ENCODE peak calls at places on chromosome 14, in six cellular contexts. I is bronchial epithelial cell, X is lower leg skin, S is kidney, D is DND-41, U is neural progenitor cell. Y is an unnamed sample.

GRCh38 chr14:59190372-59190771 is 1.9 kb downstream of the DAAM1 start:
- DNase-seq in U (peak), S (no peak), I (no peak), X (no peak), D (no peak), Y (no peak)

GRCh38 chr14:48193893-48194292 is 518.5 kb upstream of the MDGA2 start:
- DNase-seq in X (no peak), D (no peak), I (no peak), U (no peak), S (no peak), Y (no peak)

GRCh38 chr14:74275265-74275841 is 27.4 kb downstream of the ABCD4 start:
- DNase-seq in D (peak), X (no peak), I (peak), S (no peak), U (no peak), Y (no peak)

GRCh38 chr14:71466942-71467341 is 465.3 kb upstream of the RGS6 start:
- DNase-seq in I (no peak), U (no peak), X (no peak), S (no peak), D (no peak), Y (no peak)

GRCh38 chr14:94407906-94408305 is 19.5 kb upstream of the SERPINA1 start:
- DNase-seq in D (no peak), U (no peak), S (no peak), X (no peak), I (no peak), Y (no peak)

GRCh38 chr14:86739761-86740160 is 1209.8 kb downstream of the FLRT2 start:
- DNase-seq in U (no peak), S (no peak), X (no peak), D (no peak), I (peak), Y (no peak)

GRCh38 chr14:40336846-40337245 is 904.6 kb upstream of the FBXO33 start:
- DNase-seq in D (no peak), X (no peak), I (no peak), S (no peak), U (no peak), Y (no peak)

GRCh38 chr14:102096569-102097188 is 9.8 kb upstream of the HSP90AA1 start:
- DNase-seq in U (peak), S (peak), X (peak), I (peak), D (peak), Y (no peak)

GRCh38 chr14:54133896-54134295 is 177.3 kb upstream of the BMP4 start:
- DNase-seq in D (no peak), U (no peak), I (peak), X (no peak), S (no peak), Y (no peak)

GRCh38 chr14:59330455-59330854 is 134.7 kb downstream of the GPR135 start:
- DNase-seq in I (no peak), S (no peak), X (no peak), D (no peak), U (no peak), Y (no peak)

GRCh38 chr14:38357557-38357956 is 101.7 kb upstream of the CLEC14A start:
- DNase-seq in U (no peak), I (peak), X (no peak), D (no peak), S (no peak), Y (no peak)

GRCh38 chr14:21003788-21004346 is 4.8 kb downstream of the SLC39A2 start:
- DNase-seq in X (no peak), U (no peak), D (no peak), I (no peak), S (no peak), Y (no peak)

GRCh38 chr14:102097441-102098135 is 10.7 kb upstream of the HSP90AA1 start:
- DNase-seq in U (no peak), I (no peak), X (no peak), D (no peak), S (no peak), Y (no peak)

GRCh38 chr14:90518075-90518940 is 121.5 kb downstream of the CALM1 start:
- DNase-seq in X (no peak), D (no peak), U (no peak), S (no peak), I (no peak), Y (no peak)

GRCh38 chr14:72663076-72663487 is 230.8 kb downstream of the DPF3 start:
- DNase-seq in U (no peak), S (no peak), D (no peak), I (no peak), X (no peak), Y (no peak)

GRCh38 chr14:23411563-23412525 is 3.8 kb upstream of the MYH6 start:
- DNase-seq in I (no peak), D (no peak), U (no peak), S (no peak), X (no peak), Y (no peak)

GRCh38 chr14:21096438-21096837 is 2.0 kb downstream of the ZNF219 start:
- DNase-seq in U (no peak), X (no peak), S (no peak), D (no peak), I (no peak), Y (no peak)

GRCh38 chr14:90580381-90581335 is 183.8 kb downstream of the CALM1 start:
- DNase-seq in S (no peak), D (no peak), X (no peak), U (peak), I (no peak), Y (no peak)

GRCh38 chr14:96151242-96151641 is 53.4 kb upstream of the BDKRB2 start:
- DNase-seq in D (no peak), S (no peak), U (no peak), I (no peak), X (no peak), Y (no peak)

GRCh38 chr14:59919582-59920377 is at the start of gene LRRC9:
- DNase-seq in D (peak), I (no peak), S (peak), U (peak), X (no peak), Y (no peak)

GRCh38 chr14:22558221-22558913 is 30.7 kb downstream of the DAD1 start:
- DNase-seq in U (peak), D (no peak), X (no peak), S (no peak), I (no peak), Y (no peak)

GRCh38 chr14:92511472-92512247 is 1.9 kb upstream of the RIN3 start:
- DNase-seq in S (no peak), U (no peak), I (peak), X (no peak), D (no peak), Y (no peak)

GRCh38 chr14:74978416-74978947 is 23.1 kb upstream of the PGF start:
- DNase-seq in D (no peak), S (no peak), I (no peak), X (no peak), U (peak), Y (no peak)

GRCh38 chr14:95481391-95482022 is 34.9 kb downstream of the SYNE3 start:
- DNase-seq in D (no peak), I (no peak), U (no peak), X (no peak), S (peak), Y (no peak)

GRCh38 chr14:81509838-81510452 is 23.7 kb downstream of the SEL1L start:
- DNase-seq in X (no peak), S (no peak), I (no peak), D (no peak), U (no peak), Y (no peak)

GRCh38 chr14:41830679-41831078 is 224.0 kb downstream of the LRFN5 start:
- DNase-seq in U (no peak), D (no peak), I (peak), X (no peak), S (no peak), Y (no peak)

GRCh38 chr14:50906326-50906725 is 34.5 kb downstream of the ABHD12B start:
- DNase-seq in D (no peak), I (no peak), S (no peak), X (no peak), U (no peak), Y (no peak)

GRCh38 chr14:23248601-23249000 is 10.9 kb downstream of the RNF212B start:
- DNase-seq in U (no peak), X (no peak), I (no peak), S (no peak), D (no peak), Y (no peak)

GRCh38 chr14:67704484-67705089 is 2.9 kb downstream of the RDH12 start:
- DNase-seq in U (peak), X (no peak), S (no peak), D (peak), I (peak), Y (peak)

GRCh38 chr14:44962573-44963528 is 861 bp downstream of the TOGARAM1 start:
- DNase-seq in X (peak), D (no peak), S (peak), I (peak), U (peak), Y (peak)

GRCh38 chr14:55706893-55707292 is 126.9 kb downstream of the KTN1 start:
- DNase-seq in D (no peak), X (no peak), U (no peak), S (no peak), I (peak), Y (no peak)

GRCh38 chr14:79281244-79282199 is 929.8 kb downstream of the DIO2 start:
- DNase-seq in U (peak), S (no peak), I (no peak), X (no peak), D (no peak), Y (no peak)

GRCh38 chr14:77108753-77109152 is 10.7 kb downstream of the CIPC start:
- DNase-seq in U (no peak), I (no peak), D (no peak), S (no peak), X (no peak), Y (no peak)
- TF ChIP-seq CTCF in U (no peak), I (no peak), D (no peak), S (no peak), X (no peak), Y (no peak)

DNA sequence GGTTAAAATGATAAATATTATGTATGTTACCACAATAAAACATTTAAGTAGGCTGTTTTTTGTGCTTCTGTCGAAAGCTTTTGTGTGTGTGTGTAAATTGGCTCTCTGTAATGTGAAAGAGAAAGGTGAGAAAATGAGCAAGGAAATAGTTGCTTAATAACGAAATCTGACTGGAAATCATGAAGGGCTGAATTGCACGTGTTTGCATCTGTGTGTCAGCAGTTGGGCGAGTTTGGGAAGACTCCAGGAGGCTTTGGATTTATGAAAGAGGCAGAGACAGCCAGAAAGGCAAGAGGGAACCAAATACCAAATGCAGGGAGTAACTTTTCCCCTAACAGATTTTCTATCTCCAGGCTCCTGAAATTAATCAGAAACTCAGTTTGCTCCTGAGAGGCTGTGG is 47.2 kb upstream of the PLEKHG3 start:
- DNase-seq in D (no peak), X (peak), U (no peak), I (no peak), S (no peak), Y (no peak)
- H3K4me3 ChIP-seq in D (no peak), X (no peak), U (no peak), I (no peak), S (no peak), Y (no peak)

GRCh38 chr14:105280525-105280924 is 20.3 kb downstream of the BRF1 start:
- DNase-seq in I (no peak), D (no peak), X (no peak), S (no peak), U (no peak), Y (no peak)

GRCh38 chr14:105283899-105284298 is 16.9 kb downstream of the BRF1 start:
- DNase-seq in S (no peak), D (no peak), I (no peak), X (no peak), U (no peak), Y (no peak)

GRCh38 chr14:105281354-105282097 is 19.3 kb downstream of the BRF1 start:
- DNase-seq in I (peak), X (no peak), S (no peak), D (no peak), U (peak), Y (no peak)

GRCh38 chr14:105283028-105283427 is 17.8 kb downstream of the BRF1 start:
- DNase-seq in S (no peak), I (no peak), D (no peak), X (no peak), U (peak), Y (no peak)

DNA sequence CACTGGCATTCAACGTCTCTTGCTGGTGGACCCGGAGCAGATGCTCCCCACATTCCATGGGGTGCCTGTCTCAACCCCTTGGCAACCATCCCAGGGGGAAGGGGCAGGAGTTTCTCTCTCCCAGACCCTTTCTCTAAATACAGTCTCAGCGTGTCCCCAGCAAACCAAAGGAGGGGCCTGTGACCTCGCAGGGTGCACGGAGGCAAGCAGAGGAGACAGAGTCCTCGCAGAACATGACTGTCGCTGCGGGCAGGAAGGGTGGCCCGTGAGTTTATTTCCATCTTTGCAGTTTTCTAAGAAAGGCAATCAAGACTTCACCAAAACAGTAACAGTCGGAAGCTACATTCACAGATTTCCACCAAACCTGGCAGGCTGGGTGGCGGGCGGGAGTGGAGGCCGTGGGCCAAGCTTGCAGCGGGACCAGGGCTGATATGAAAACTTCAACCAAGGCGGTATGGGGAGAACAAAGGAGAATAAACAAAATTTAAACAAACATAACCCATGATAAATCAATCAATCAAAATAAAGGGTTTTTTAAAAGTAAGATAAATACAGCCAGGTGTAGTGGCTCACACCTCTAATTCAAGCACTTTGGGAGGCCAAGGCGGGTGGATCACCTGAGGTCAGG is 18.6 kb downstream of the BRF1 start:
- DNase-seq in D (no peak), U (no peak), I (no peak), X (no peak), S (no peak), Y (no peak)
- TF ChIP-seq CTCF in D (no peak), U (no peak), I (no peak), X (no peak), S (no peak), Y (no peak)

DNA sequence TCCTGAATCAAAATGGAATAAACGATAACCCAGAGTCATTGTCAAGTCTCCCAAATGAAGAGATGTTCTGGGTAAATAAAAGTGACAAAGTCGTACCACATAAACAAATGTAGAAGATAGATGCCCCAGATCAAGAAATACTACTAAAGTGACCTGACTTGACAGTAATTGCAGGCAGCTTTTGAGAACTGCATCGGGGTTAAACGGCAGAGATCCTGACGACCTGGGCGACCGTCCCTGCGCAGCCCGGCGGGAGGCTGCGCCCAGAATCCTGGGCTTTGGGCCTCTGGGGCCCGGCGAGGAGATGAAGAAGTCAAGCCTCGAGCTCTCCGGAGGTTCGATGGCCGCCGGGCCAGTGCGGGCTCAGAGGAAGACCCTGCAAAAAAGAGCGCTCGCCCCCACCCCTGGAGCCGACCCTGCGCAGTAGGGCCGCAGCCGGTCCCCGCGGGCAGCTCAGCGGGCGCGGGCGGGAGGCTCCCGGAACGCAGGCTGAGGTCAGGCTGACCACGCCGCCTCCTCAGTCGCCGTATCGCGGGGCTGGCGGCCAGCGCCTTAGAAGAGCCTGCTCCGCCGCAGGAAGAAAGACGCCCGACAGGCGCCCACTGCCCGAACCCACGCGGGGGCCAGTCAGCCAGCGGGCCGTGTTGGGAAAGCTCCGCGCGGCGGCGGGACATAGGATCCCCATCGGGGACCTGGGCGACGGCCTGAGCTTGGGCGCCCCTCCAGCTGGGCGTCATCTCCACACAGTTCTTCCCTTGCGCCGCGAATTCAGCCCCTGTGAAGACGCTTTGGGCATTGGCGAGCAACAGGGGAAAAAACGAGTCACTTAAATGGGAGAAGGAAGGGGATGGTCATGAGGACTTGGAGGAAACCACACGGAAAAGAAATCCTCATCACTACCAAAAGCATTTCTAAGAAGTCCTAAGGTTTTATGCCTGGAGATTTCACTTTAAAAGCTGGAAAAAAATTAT is 16.0 kb downstream of the NKX2-1 start:
- DNase-seq in X (no peak), S (peak), U (peak), I (no peak), D (no peak), Y (no peak)
- H3K4me3 ChIP-seq in X (no peak), S (no peak), U (peak), I (peak), D (no peak), Y (no peak)

DNA sequence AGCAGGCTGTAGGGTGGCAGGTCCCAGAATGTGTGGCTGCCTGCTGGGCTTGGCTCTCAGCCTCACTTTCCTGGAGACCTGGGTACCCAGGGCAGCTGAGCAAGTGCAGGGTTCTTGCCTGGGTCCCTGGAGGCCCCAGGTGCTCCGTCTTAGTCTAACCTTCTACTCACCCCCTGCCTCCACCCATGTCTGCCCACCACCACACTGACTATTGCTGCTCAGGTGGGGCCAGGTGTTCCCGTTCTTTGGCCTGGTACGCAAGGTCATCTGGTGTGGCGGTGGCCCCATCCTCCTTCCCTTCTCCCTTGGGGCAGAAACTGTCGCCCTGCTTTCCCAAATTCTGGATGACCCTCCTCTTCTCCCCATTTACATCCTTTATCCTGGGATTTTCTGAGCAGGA is 319.9 kb downstream of the TMEM121 start:
- DNase-seq in D (peak), X (no peak), U (no peak), S (no peak), I (no peak), Y (no peak)
- TF ChIP-seq CTCF in D (no peak), X (no peak), U (no peak), S (no peak), I (no peak), Y (no peak)

GRCh38 chr14:100566119-100566518 is 21.1 kb downstream of the BEGAIN start:
- DNase-seq in D (no peak), S (no peak), X (no peak), U (no peak), I (no peak), Y (no peak)

GRCh38 chr14:100565650-100566049 is 21.6 kb downstream of the BEGAIN start:
- DNase-seq in S (no peak), I (no peak), U (no peak), X (no peak), D (no peak), Y (no peak)

GRCh38 chr14:100567877-100568163 is 19.4 kb downstream of the BEGAIN start:
- DNase-seq in D (no peak), U (peak), I (no peak), X (no peak), S (no peak), Y (no peak)

GRCh38 chr14:100567009-100567876 is 20.0 kb downstream of the BEGAIN start:
- DNase-seq in D (peak), S (no peak), X (no peak), U (peak), I (no peak), Y (no peak)

DNA sequence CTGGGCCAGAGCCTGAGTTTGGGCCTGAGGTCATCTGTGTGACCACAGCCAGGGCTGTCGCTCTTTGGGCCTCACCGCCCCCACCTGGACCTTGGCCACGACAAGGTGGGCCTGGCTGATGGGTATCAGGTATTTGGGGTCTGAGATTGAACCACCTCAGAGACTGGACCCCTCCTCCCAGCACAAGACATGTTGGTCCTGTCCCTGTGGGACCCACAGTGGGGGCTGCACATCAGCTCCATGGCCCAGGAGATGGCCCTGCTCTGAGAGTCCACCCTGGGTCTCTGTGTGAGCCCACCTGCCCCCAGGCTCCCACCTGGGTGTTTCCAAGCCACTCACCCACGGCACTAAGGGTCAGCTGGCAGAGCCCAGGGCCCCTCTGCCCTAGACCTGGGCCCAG is 20.6 kb downstream of the BEGAIN start:
- DNase-seq in X (no peak), U (no peak), I (no peak), D (no peak), S (no peak), Y (no peak)
- H3K4me3 ChIP-seq in X (no peak), U (peak), I (no peak), D (no peak), S (peak), Y (no peak)